ENCODE peak calls at places on chromosomes 6 and 20, in eight cellular contexts. E is tibial artery, C is mammary epithelial cell, S is neural crest cell, I is Calu3, P is fibroblast of lung, W is tibial nerve, F is cardiac fibroblast. Z is an unnamed sample.
A peak's percentile ranks its signal among the peaks of the same experiment; 100 is the strongest.

GRCh38 chr6:138944412-138944811 is 43.6 kb downstream of the REPS1 start:
- DNase-seq in E (no peak), C (peak; percentile 87), S (no peak), I (peak; percentile 7), P (peak; percentile 78), W (no peak), F (peak; percentile 78), Z (peak; percentile 54)

GRCh38 chr6:157536218-157536534 is 155.2 kb downstream of the ZDHHC14 start:
- DNase-seq in E (no peak), C (no peak), S (no peak), I (no peak), P (no peak), W (no peak), F (peak; percentile 4), Z (no peak)

GRCh38 chr6:56314683-56315523 is 67.5 kb upstream of the COL21A1 start:
- DNase-seq in E (no peak), C (peak; percentile 41), S (peak; percentile 45), I (peak; percentile 59), P (peak; percentile 38), W (no peak), F (peak; percentile 72), Z (peak; percentile 65)

GRCh38 chr20:9306521-9306920 is 207.9 kb upstream of the LAMP5 start:
- DNase-seq in E (no peak), C (peak; percentile 67), S (no peak), I (peak; percentile 18), P (peak; percentile 49), W (no peak), F (peak; percentile 88), Z (peak; percentile 95)

GRCh38 chr6:161482517-161482903 is 208.6 kb upstream of the AGPAT4 start:
- DNase-seq in E (no peak), C (no peak), S (no peak), I (no peak), P (no peak), W (no peak), F (no peak), Z (no peak)

GRCh38 chr6:125789167-125789566 is 1.6 kb upstream of the NCOA7 start:
- DNase-seq in E (peak; percentile 59), C (no peak), S (no peak), I (no peak), P (no peak), W (peak; percentile 23), F (peak; percentile 58), Z (no peak)

GRCh38 chr6:157328108-157328692 is 4.9 kb upstream of the TMEM242 start:
- DNase-seq in E (no peak), C (peak; percentile 61), S (no peak), I (no peak), P (peak; percentile 40), W (no peak), F (peak; percentile 45), Z (peak; percentile 45)

GRCh38 chr6:7237653-7238190 is 75.3 kb downstream of the SSR1 start:
- DNase-seq in E (no peak), C (no peak), S (no peak), I (no peak), P (no peak), W (no peak), F (no peak), Z (no peak)

GRCh38 chr6:110201141-110201848 is 21.1 kb downstream of the CDC40 start:
- DNase-seq in E (no peak), C (no peak), S (no peak), I (no peak), P (no peak), W (no peak), F (no peak), Z (no peak)

GRCh38 chr6:106924699-106925523 is 49.6 kb downstream of the CD24 start:
- DNase-seq in E (no peak), C (no peak), S (no peak), I (peak; percentile 84), P (no peak), W (no peak), F (no peak), Z (no peak)

GRCh38 chr6:122845464-122845863 is 56.4 kb downstream of the SMPDL3A start:
- DNase-seq in E (no peak), C (no peak), S (no peak), I (no peak), P (no peak), W (no peak), F (no peak), Z (no peak)

GRCh38 chr6:7479801-7480266 is 61.6 kb upstream of the DSP start:
- DNase-seq in E (no peak), C (peak; percentile 100), S (no peak), I (peak; percentile 40), P (peak; percentile 39), W (no peak), F (peak; percentile 77), Z (peak; percentile 100)

GRCh38 chr20:47300071-47300470 is 56.4 kb downstream of the ZMYND8 start:
- DNase-seq in E (no peak), C (no peak), S (no peak), I (no peak), P (peak; percentile 89), W (no peak), F (peak; percentile 41), Z (no peak)

GRCh38 chr6:66103354-66103753 is 396.3 kb upstream of the EYS start:
- DNase-seq in E (no peak), C (no peak), S (no peak), I (no peak), P (no peak), W (no peak), F (no peak), Z (no peak)

GRCh38 chr6:81253821-81254220 is 498.7 kb downstream of the TENT5A start:
- DNase-seq in E (no peak), C (no peak), S (no peak), I (no peak), P (no peak), W (no peak), F (no peak), Z (no peak)

GRCh38 chr20:325889-326644 is 715 bp downstream of the SOX12 start:
- DNase-seq in E (peak; percentile 64), C (peak; percentile 30), S (peak; percentile 60), I (peak; percentile 55), P (peak; percentile 69), W (no peak), F (peak; percentile 58), Z (peak; percentile 47)

GRCh38 chr20:6067765-6068318 is 14.0 kb upstream of the LRRN4 start:
- DNase-seq in E (no peak), C (no peak), S (no peak), I (no peak), P (no peak), W (no peak), F (no peak), Z (no peak)

GRCh38 chr20:15061955-15062354 is 724.5 kb upstream of the FLRT3 start:
- DNase-seq in E (no peak), C (peak; percentile 2), S (no peak), I (no peak), P (no peak), W (no peak), F (no peak), Z (peak; percentile 76)

GRCh38 chr6:104784884-104785283 is 74.8 kb downstream of the HACE1 start:
- DNase-seq in E (no peak), C (no peak), S (no peak), I (no peak), P (peak; percentile 11), W (no peak), F (peak; percentile 51), Z (peak; percentile 11)

GRCh38 chr6:129893513-129894098 is 32.5 kb upstream of the TMEM244 start:
- DNase-seq in E (no peak), C (peak; percentile 15), S (no peak), I (no peak), P (peak; percentile 38), W (no peak), F (peak; percentile 69), Z (peak; percentile 47)
- TF ChIP-seq CTCF in E (peak; percentile 14), C (peak; percentile 44), S (peak; percentile 55), I (peak; percentile 32), P (peak; percentile 46), W (no peak), F (peak; percentile 32), Z (peak; percentile 52)

GRCh38 chr20:40812415-40813212 is 123.6 kb upstream of the MAFB start:
- DNase-seq in E (no peak), C (no peak), S (no peak), I (no peak), P (no peak), W (no peak), F (no peak), Z (peak; percentile 60)

GRCh38 chr20:40811004-40811403 is 122.0 kb upstream of the MAFB start:
- DNase-seq in E (no peak), C (no peak), S (no peak), I (no peak), P (no peak), W (no peak), F (no peak), Z (no peak)

GRCh38 chr20:40810336-40810735 is 121.3 kb upstream of the MAFB start:
- DNase-seq in E (no peak), C (no peak), S (no peak), I (no peak), P (no peak), W (no peak), F (no peak), Z (no peak)

GRCh38 chr20:40813213-40813510 is 124.1 kb upstream of the MAFB start:
- DNase-seq in E (no peak), C (no peak), S (no peak), I (no peak), P (no peak), W (no peak), F (no peak), Z (no peak)

GRCh38 chr20:40811660-40812414 is 122.8 kb upstream of the MAFB start:
- DNase-seq in E (no peak), C (no peak), S (no peak), I (no peak), P (no peak), W (no peak), F (no peak), Z (no peak)
- TF ChIP-seq CTCF in E (no peak), C (peak; percentile 3), S (no peak), I (no peak), P (peak; percentile 6), W (no peak), F (no peak), Z (no peak)

GRCh38 chr20:63218701-63219446 is 2.9 kb upstream of the YTHDF1 start:
- DNase-seq in E (no peak), C (no peak), S (no peak), I (no peak), P (no peak), W (no peak), F (no peak), Z (no peak)
- TF ChIP-seq CTCF in E (no peak), C (no peak), S (no peak), I (no peak), P (no peak), W (no peak), F (no peak), Z (no peak)

GRCh38 chr20:50789968-50790650 is 4.8 kb upstream of the BCAS4 start:
- DNase-seq in E (no peak), C (no peak), S (no peak), I (no peak), P (no peak), W (no peak), F (no peak), Z (no peak)

GRCh38 chr20:50786703-50787102 is 8.2 kb upstream of the BCAS4 start:
- DNase-seq in E (no peak), C (no peak), S (no peak), I (no peak), P (no peak), W (no peak), F (no peak), Z (no peak)

GRCh38 chr20:50788868-50789125 is 6.1 kb upstream of the BCAS4 start:
- DNase-seq in E (no peak), C (no peak), S (no peak), I (no peak), P (no peak), W (no peak), F (no peak), Z (no peak)

GRCh38 chr20:50787181-50787580 is 7.7 kb upstream of the BCAS4 start:
- DNase-seq in E (no peak), C (no peak), S (no peak), I (no peak), P (no peak), W (no peak), F (no peak), Z (no peak)

GRCh38 chr20:50788045-50788867 is 6.6 kb upstream of the BCAS4 start:
- DNase-seq in E (peak; percentile 40), C (peak; percentile 62), S (no peak), I (peak; percentile 77), P (peak; percentile 61), W (no peak), F (peak; percentile 72), Z (peak; percentile 75)
- TF ChIP-seq CTCF in E (no peak), C (peak; percentile 80), S (peak; percentile 57), I (peak; percentile 64), P (peak; percentile 73), W (peak; percentile 58), F (peak; percentile 57), Z (peak; percentile 50)

Z was measured in MCF 10A.